ENCODE peak calls at places on chromosomes 7 and 10, in eight cellular contexts. One of them, this sample, is unnamed.

GRCh38 chr10:4144802-4145201 is 359.8 kb upstream of the KLF6 start:
- DNase-seq in tibial artery: no peak
- DNase-seq in colonic mucosa: no peak
- DNase-seq in dorsolateral prefrontal cortex: no peak
- DNase-seq in choroid plexus epithelial cell: no peak
- DNase-seq in neural progenitor cell: no peak
- DNase-seq in upper lobe of right lung: no peak
- DNase-seq in B cell: no peak
- DNase-seq in this sample: no peak

GRCh38 chr10:124180044-124180745 is 86.8 kb upstream of the CHST15 start:
- DNase-seq in tibial artery: peak
- DNase-seq in colonic mucosa: no peak
- DNase-seq in dorsolateral prefrontal cortex: no peak
- DNase-seq in choroid plexus epithelial cell: no peak
- DNase-seq in neural progenitor cell: no peak
- DNase-seq in upper lobe of right lung: no peak
- DNase-seq in B cell: no peak
- DNase-seq in this sample: no peak

GRCh38 chr7:29156798-29157461 is 10.6 kb upstream of the CPVL start:
- DNase-seq in tibial artery: no peak
- DNase-seq in colonic mucosa: no peak
- DNase-seq in dorsolateral prefrontal cortex: no peak
- DNase-seq in choroid plexus epithelial cell: no peak
- DNase-seq in neural progenitor cell: peak
- DNase-seq in upper lobe of right lung: no peak
- DNase-seq in B cell: no peak
- DNase-seq in this sample: no peak

GRCh38 chr10:105986896-105987638 is 1177.4 kb downstream of the SORCS1 start:
- DNase-seq in tibial artery: no peak
- DNase-seq in colonic mucosa: no peak
- DNase-seq in dorsolateral prefrontal cortex: no peak
- DNase-seq in choroid plexus epithelial cell: no peak
- DNase-seq in neural progenitor cell: no peak
- DNase-seq in upper lobe of right lung: no peak
- DNase-seq in B cell: no peak
- DNase-seq in this sample: no peak

GRCh38 chr10:49387029-49387428 is 8.9 kb downstream of the DRGX start:
- DNase-seq in tibial artery: no peak
- DNase-seq in colonic mucosa: no peak
- DNase-seq in dorsolateral prefrontal cortex: no peak
- DNase-seq in choroid plexus epithelial cell: peak
- DNase-seq in neural progenitor cell: no peak
- DNase-seq in upper lobe of right lung: no peak
- DNase-seq in B cell: no peak
- DNase-seq in this sample: no peak

GRCh38 chr7:51158742-51159441 is 157.7 kb downstream of the COBL start:
- DNase-seq in tibial artery: no peak
- DNase-seq in colonic mucosa: no peak
- DNase-seq in dorsolateral prefrontal cortex: no peak
- DNase-seq in choroid plexus epithelial cell: no peak
- DNase-seq in neural progenitor cell: no peak
- DNase-seq in upper lobe of right lung: no peak
- DNase-seq in B cell: no peak
- DNase-seq in this sample: no peak

GRCh38 chr10:60430836-60431597 is 41.3 kb upstream of the ANK3 start:
- DNase-seq in tibial artery: no peak
- DNase-seq in colonic mucosa: no peak
- DNase-seq in dorsolateral prefrontal cortex: no peak
- DNase-seq in choroid plexus epithelial cell: no peak
- DNase-seq in neural progenitor cell: no peak
- DNase-seq in upper lobe of right lung: no peak
- DNase-seq in B cell: no peak
- DNase-seq in this sample: no peak

GRCh38 chr7:158237672-158238335 is 349.8 kb downstream of the PTPRN2 start:
- DNase-seq in tibial artery: no peak
- DNase-seq in colonic mucosa: no peak
- DNase-seq in dorsolateral prefrontal cortex: no peak
- DNase-seq in choroid plexus epithelial cell: no peak
- DNase-seq in neural progenitor cell: no peak
- DNase-seq in upper lobe of right lung: peak
- DNase-seq in B cell: no peak
- DNase-seq in this sample: no peak

GRCh38 chr7:91005024-91005423 is 259.2 kb upstream of the FZD1 start:
- DNase-seq in tibial artery: no peak
- DNase-seq in colonic mucosa: no peak
- DNase-seq in dorsolateral prefrontal cortex: no peak
- DNase-seq in choroid plexus epithelial cell: no peak
- DNase-seq in neural progenitor cell: no peak
- DNase-seq in upper lobe of right lung: no peak
- DNase-seq in B cell: no peak
- DNase-seq in this sample: peak
- TF ChIP-seq CTCF in tibial artery: no peak
- TF ChIP-seq CTCF in colonic mucosa: no peak
- TF ChIP-seq CTCF in dorsolateral prefrontal cortex: no peak
- TF ChIP-seq CTCF in choroid plexus epithelial cell: no peak
- TF ChIP-seq CTCF in neural progenitor cell: no peak
- TF ChIP-seq CTCF in upper lobe of right lung: no peak
- TF ChIP-seq CTCF in B cell: no peak
- TF ChIP-seq CTCF in this sample: no peak

DNA sequence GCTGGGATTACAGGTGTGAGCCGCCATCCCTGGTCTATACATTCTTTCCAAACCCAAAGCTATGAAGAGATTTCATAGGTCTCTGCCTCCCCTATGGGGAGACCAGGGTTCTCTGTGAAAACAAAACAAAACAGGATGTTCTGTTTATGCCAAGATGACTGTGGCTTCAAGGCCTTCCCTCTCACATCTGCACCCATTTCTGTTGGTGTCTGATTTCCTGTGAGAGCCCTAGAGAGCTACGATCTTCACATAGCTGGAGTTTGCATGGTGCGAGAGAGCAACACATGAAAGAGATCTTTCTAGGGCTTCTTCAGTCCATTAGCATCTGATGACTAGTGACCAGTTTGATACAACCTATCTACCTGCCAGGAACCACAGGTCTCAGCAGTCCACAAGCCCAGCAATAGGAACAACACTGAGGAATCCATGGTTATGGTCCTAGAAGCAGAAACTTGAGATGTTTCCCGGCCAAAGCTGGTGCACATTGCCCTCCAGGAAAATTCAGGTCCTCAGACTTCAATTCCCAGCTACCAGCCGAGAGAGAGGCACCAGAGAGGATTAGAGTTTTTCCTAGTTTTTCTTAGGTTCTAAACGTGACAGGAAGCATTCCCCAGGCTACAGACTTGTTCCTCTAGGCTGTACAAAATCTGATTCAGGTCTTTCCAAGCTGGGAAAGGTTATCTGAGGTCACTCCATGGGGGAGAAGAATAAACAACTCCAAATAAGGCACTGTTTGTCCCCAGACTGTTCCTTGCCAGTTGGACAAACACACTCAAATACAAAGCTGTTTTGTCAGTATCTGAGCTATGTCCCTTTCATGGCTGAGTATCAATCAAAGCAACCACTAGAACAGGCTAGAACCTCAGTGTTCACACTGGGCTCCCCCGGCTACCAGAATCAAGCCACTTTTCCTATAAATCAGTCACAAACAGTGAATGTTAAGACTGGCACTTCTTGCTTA is 259.7 kb downstream of the CALN1 start:
- DNase-seq in tibial artery: no peak
- DNase-seq in colonic mucosa: no peak
- DNase-seq in dorsolateral prefrontal cortex: peak
- DNase-seq in choroid plexus epithelial cell: no peak
- DNase-seq in neural progenitor cell: peak
- DNase-seq in upper lobe of right lung: no peak
- DNase-seq in B cell: no peak
- DNase-seq in this sample: no peak
- TF ChIP-seq CTCF in tibial artery: no peak
- TF ChIP-seq CTCF in colonic mucosa: no peak
- TF ChIP-seq CTCF in dorsolateral prefrontal cortex: no peak
- TF ChIP-seq CTCF in choroid plexus epithelial cell: no peak
- TF ChIP-seq CTCF in neural progenitor cell: no peak
- TF ChIP-seq CTCF in upper lobe of right lung: no peak
- TF ChIP-seq CTCF in B cell: no peak
- TF ChIP-seq CTCF in this sample: no peak

DNA sequence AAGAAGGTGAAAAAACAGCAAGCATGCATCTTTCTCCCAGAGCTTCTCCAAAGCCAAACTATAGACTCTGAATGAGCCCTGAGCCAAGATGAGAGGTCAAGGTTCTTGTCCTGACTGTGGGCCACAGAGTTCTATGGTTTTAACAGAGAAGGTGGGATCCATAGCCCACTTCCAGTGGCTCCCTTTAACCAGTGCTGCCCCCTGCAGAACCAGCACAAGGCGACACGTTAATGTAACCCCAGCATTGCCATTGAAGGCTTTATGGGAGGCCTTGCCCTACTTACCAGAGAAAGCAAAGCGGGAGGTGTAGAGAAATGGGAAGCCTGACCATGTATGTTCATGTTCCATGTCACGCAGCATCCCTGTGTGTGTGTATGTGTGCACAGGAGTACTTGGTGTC is 243.6 kb downstream of the PRPF18 start:
- DNase-seq in tibial artery: no peak
- DNase-seq in colonic mucosa: no peak
- DNase-seq in dorsolateral prefrontal cortex: no peak
- DNase-seq in choroid plexus epithelial cell: no peak
- DNase-seq in neural progenitor cell: no peak
- DNase-seq in upper lobe of right lung: no peak
- DNase-seq in B cell: no peak
- DNase-seq in this sample: no peak
- TF ChIP-seq CTCF in tibial artery: no peak
- TF ChIP-seq CTCF in colonic mucosa: no peak
- TF ChIP-seq CTCF in dorsolateral prefrontal cortex: no peak
- TF ChIP-seq CTCF in choroid plexus epithelial cell: peak
- TF ChIP-seq CTCF in neural progenitor cell: peak
- TF ChIP-seq CTCF in upper lobe of right lung: no peak
- TF ChIP-seq CTCF in B cell: no peak
- TF ChIP-seq CTCF in this sample: peak

GRCh38 chr7:140983802-140984201 is 30.9 kb downstream of the MRPS33 start:
- DNase-seq in tibial artery: no peak
- DNase-seq in colonic mucosa: peak
- DNase-seq in dorsolateral prefrontal cortex: no peak
- DNase-seq in choroid plexus epithelial cell: peak
- DNase-seq in neural progenitor cell: peak
- DNase-seq in upper lobe of right lung: no peak
- DNase-seq in B cell: peak
- DNase-seq in this sample: no peak
- TF ChIP-seq CTCF in tibial artery: no peak
- TF ChIP-seq CTCF in colonic mucosa: no peak
- TF ChIP-seq CTCF in dorsolateral prefrontal cortex: no peak
- TF ChIP-seq CTCF in choroid plexus epithelial cell: peak
- TF ChIP-seq CTCF in neural progenitor cell: peak
- TF ChIP-seq CTCF in upper lobe of right lung: peak
- TF ChIP-seq CTCF in B cell: no peak
- TF ChIP-seq CTCF in this sample: peak

GRCh38 chr7:37409456-37409855 is 39.2 kb downstream of the ELMO1 start:
- DNase-seq in tibial artery: no peak
- DNase-seq in colonic mucosa: no peak
- DNase-seq in dorsolateral prefrontal cortex: no peak
- DNase-seq in choroid plexus epithelial cell: no peak
- DNase-seq in neural progenitor cell: no peak
- DNase-seq in upper lobe of right lung: no peak
- DNase-seq in B cell: no peak
- DNase-seq in this sample: no peak
- TF ChIP-seq CTCF in tibial artery: no peak
- TF ChIP-seq CTCF in colonic mucosa: no peak
- TF ChIP-seq CTCF in dorsolateral prefrontal cortex: no peak
- TF ChIP-seq CTCF in choroid plexus epithelial cell: no peak
- TF ChIP-seq CTCF in neural progenitor cell: no peak
- TF ChIP-seq CTCF in upper lobe of right lung: no peak
- TF ChIP-seq CTCF in B cell: no peak
- TF ChIP-seq CTCF in this sample: no peak

GRCh38 chr10:27240891-27241639 is 468 bp upstream of the ACBD5 start:
- DNase-seq in tibial artery: no peak
- DNase-seq in colonic mucosa: peak
- DNase-seq in dorsolateral prefrontal cortex: no peak
- DNase-seq in choroid plexus epithelial cell: peak
- DNase-seq in neural progenitor cell: peak
- DNase-seq in upper lobe of right lung: peak
- DNase-seq in B cell: peak
- DNase-seq in this sample: no peak

GRCh38 chr10:27240212-27240890 is at the start of gene ACBD5:
- DNase-seq in tibial artery: peak
- DNase-seq in colonic mucosa: peak
- DNase-seq in dorsolateral prefrontal cortex: peak
- DNase-seq in choroid plexus epithelial cell: peak
- DNase-seq in neural progenitor cell: peak
- DNase-seq in upper lobe of right lung: peak
- DNase-seq in B cell: peak
- DNase-seq in this sample: peak

GRCh38 chr10:27242951-27243551 is 2.5 kb upstream of the ACBD5 start:
- DNase-seq in tibial artery: peak
- DNase-seq in colonic mucosa: peak
- DNase-seq in dorsolateral prefrontal cortex: no peak
- DNase-seq in choroid plexus epithelial cell: peak
- DNase-seq in neural progenitor cell: peak
- DNase-seq in upper lobe of right lung: no peak
- DNase-seq in B cell: peak
- DNase-seq in this sample: no peak

GRCh38 chr10:27242473-27242950 is 1.9 kb upstream of the ACBD5 start:
- DNase-seq in tibial artery: no peak
- DNase-seq in colonic mucosa: no peak
- DNase-seq in dorsolateral prefrontal cortex: no peak
- DNase-seq in choroid plexus epithelial cell: no peak
- DNase-seq in neural progenitor cell: no peak
- DNase-seq in upper lobe of right lung: no peak
- DNase-seq in B cell: no peak
- DNase-seq in this sample: no peak

GRCh38 chr10:27241640-27242472 is 1.3 kb upstream of the ACBD5 start:
- DNase-seq in tibial artery: peak
- DNase-seq in colonic mucosa: peak
- DNase-seq in dorsolateral prefrontal cortex: peak
- DNase-seq in choroid plexus epithelial cell: peak
- DNase-seq in neural progenitor cell: peak
- DNase-seq in upper lobe of right lung: peak
- DNase-seq in B cell: peak
- DNase-seq in this sample: peak
- TF ChIP-seq CTCF in tibial artery: peak
- TF ChIP-seq CTCF in colonic mucosa: no peak
- TF ChIP-seq CTCF in dorsolateral prefrontal cortex: peak
- TF ChIP-seq CTCF in choroid plexus epithelial cell: peak
- TF ChIP-seq CTCF in neural progenitor cell: peak
- TF ChIP-seq CTCF in upper lobe of right lung: peak
- TF ChIP-seq CTCF in B cell: no peak
- TF ChIP-seq CTCF in this sample: peak

GRCh38 chr7:140300263-140301131 is 97.8 kb downstream of the SLC37A3 start:
- DNase-seq in tibial artery: peak
- DNase-seq in colonic mucosa: no peak
- DNase-seq in dorsolateral prefrontal cortex: no peak
- DNase-seq in choroid plexus epithelial cell: no peak
- DNase-seq in neural progenitor cell: no peak
- DNase-seq in upper lobe of right lung: no peak
- DNase-seq in B cell: no peak
- DNase-seq in this sample: no peak

GRCh38 chr7:140308060-140308459 is 90.3 kb downstream of the SLC37A3 start:
- DNase-seq in tibial artery: no peak
- DNase-seq in colonic mucosa: no peak
- DNase-seq in dorsolateral prefrontal cortex: no peak
- DNase-seq in choroid plexus epithelial cell: no peak
- DNase-seq in neural progenitor cell: no peak
- DNase-seq in upper lobe of right lung: no peak
- DNase-seq in B cell: no peak
- DNase-seq in this sample: no peak

GRCh38 chr7:140304071-140304799 is 94.1 kb downstream of the SLC37A3 start:
- DNase-seq in tibial artery: no peak
- DNase-seq in colonic mucosa: no peak
- DNase-seq in dorsolateral prefrontal cortex: no peak
- DNase-seq in choroid plexus epithelial cell: peak
- DNase-seq in neural progenitor cell: no peak
- DNase-seq in upper lobe of right lung: no peak
- DNase-seq in B cell: peak
- DNase-seq in this sample: no peak
- TF ChIP-seq CTCF in tibial artery: no peak
- TF ChIP-seq CTCF in colonic mucosa: peak
- TF ChIP-seq CTCF in dorsolateral prefrontal cortex: no peak
- TF ChIP-seq CTCF in choroid plexus epithelial cell: peak
- TF ChIP-seq CTCF in neural progenitor cell: peak
- TF ChIP-seq CTCF in upper lobe of right lung: peak
- TF ChIP-seq CTCF in B cell: peak
- TF ChIP-seq CTCF in this sample: peak

This sample was measured in chondrocyte.